ENCODE peak calls at places on chromosomes 4 and X, in nine cellular contexts. E, H, X, T, R, M, L, A and P are unnamed samples.

GRCh38 chr4:177367336-177367735 is 57.7 kb downstream of the NEIL3 start:
- DNase-seq in R (peak; percentile 5), M (peak; percentile 3), A (no peak), E (no peak), T (no peak), H (no peak), X (no peak), L (no peak), P (no peak)

GRCh38 chr4:81135501-81135900 is 79.5 kb downstream of the PRKG2 start:
- DNase-seq in M (no peak), L (no peak), T (no peak), R (no peak), H (no peak), A (no peak), E (no peak), X (no peak), P (no peak)

GRCh38 chrX:152637649-152638442 is at the start of gene GABRQ:
- DNase-seq in M (no peak), A (peak; percentile 52), X (no peak), R (no peak), H (peak; percentile 5), L (no peak), T (peak; percentile 29), E (no peak), P (peak; percentile 70)

GRCh38 chr4:176545886-176546285 is 226.1 kb downstream of the SPCS3 start:
- DNase-seq in M (no peak), E (no peak), R (no peak), T (no peak), A (no peak), L (no peak), H (no peak), X (no peak), P (no peak)

GRCh38 chr4:123706961-123707360 is 310.4 kb downstream of the SPRY1 start:
- DNase-seq in X (no peak), R (no peak), L (no peak), H (no peak), A (no peak), M (no peak), T (no peak), E (no peak), P (no peak)

GRCh38 chr4:6532658-6533057 is 42.3 kb upstream of the MAN2B2 start:
- DNase-seq in E (no peak), R (no peak), A (no peak), T (no peak), X (no peak), M (no peak), L (no peak), H (no peak), P (no peak)

GRCh38 chr4:5638976-5639375 is 69.4 kb downstream of the EVC2 start:
- DNase-seq in A (no peak), M (no peak), L (no peak), T (no peak), H (no peak), R (no peak), E (no peak), X (no peak), P (no peak)

GRCh38 chr4:26229974-26230373 is 90.8 kb upstream of the RBPJ start:
- DNase-seq in E (no peak), M (no peak), X (no peak), A (no peak), R (no peak), L (no peak), T (no peak), H (no peak), P (no peak)

GRCh38 chr4:150491132-150492049 is 90.6 kb upstream of the MAB21L2 start:
- DNase-seq in H (no peak), E (no peak), X (no peak), A (no peak), T (no peak), L (no peak), M (no peak), R (no peak), P (no peak)

DNA sequence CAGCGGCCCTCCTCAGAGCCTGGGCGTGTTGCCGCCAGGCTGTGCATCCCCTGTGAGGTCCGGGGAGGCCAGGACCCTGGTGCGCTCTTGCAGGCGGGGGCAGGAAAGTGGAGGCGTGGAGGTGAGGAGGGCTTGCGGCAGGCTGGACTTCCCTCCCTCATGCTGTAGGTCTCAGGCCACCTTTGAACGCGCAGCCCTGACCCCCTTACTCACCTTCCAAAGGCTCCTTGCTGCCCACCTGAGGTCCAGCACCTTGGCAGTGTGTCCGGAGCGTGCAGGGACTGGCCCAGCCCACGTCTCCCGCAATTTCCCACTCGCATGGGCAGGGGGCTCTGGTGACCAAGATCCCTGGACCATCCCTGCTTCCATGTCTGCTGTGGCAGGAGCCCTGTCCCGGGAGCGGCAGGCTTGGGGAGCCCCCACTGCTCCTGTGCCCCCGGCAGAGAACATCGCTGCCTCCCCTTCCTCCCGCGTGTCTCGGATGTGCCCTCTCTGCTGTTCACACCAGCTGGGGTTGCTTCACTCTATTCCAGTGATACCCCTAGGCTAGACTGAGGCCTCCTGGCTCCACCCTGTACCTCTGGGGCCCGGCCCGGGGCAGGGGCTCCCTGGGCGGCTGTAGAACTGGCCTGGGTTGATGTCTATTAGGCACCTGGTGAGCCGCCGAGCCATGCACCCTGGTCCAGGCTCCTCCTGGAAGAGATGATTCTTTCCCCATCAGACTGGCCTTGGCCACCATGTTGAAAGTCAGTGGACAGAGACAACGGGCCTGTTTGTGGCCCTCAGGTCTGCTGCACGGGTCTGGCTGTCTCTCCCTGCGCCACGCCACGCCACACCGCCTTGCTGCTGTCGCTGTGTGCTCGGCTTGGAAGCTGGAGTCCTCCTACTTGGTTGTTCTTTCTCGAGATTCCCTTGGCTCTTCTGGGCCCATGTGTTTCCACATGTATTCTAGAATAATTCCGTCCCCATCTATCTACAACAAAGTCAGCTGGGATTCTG is 95.4 kb upstream of the ADRA2C start:
- DNase-seq in R (no peak), X (no peak), M (no peak), A (no peak), T (no peak), E (peak; percentile 23), L (no peak), H (no peak), P (no peak)
- H3K27ac ChIP-seq in R (no peak overlapping the region), X (no peak overlapping the region), M (no peak overlapping the region), A (no peak overlapping the region), T (no peak overlapping the region), E (no peak overlapping the region), L (no peak overlapping the region), H (no peak overlapping the region), P (no peak overlapping the region)

DNA sequence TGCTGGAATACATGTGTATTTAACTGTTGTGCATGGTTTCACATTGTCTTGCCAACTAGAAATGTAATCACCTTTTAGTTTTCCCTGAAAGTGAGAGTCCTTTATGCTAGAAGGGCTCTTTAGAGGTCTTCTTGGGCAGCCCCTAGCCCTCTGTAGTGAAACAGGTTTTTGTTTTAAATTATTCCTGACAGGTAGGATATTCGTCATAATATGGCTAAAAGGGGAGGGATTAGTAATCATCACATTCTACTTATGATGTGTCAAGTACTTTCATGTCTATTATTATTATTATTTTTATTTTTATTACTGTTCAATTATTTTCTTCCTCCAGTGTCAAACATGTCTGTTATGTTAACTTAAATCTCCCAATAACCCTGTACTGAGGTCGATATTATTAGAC is 35.5 kb downstream of the MSN start:
- DNase-seq in X (no peak), T (no peak), A (no peak), R (no peak), L (no peak), M (no peak), E (no peak), H (no peak), P (no peak)
- H3K27ac ChIP-seq in X (no peak overlapping the region), T (peak overlapping the region; percentile 63), A (no peak overlapping the region), R (peak overlapping the region; percentile 11), L (no peak overlapping the region), M (no peak overlapping the region), E (no peak overlapping the region), H (no peak overlapping the region), P (peak overlapping the region; percentile 68)

DNA sequence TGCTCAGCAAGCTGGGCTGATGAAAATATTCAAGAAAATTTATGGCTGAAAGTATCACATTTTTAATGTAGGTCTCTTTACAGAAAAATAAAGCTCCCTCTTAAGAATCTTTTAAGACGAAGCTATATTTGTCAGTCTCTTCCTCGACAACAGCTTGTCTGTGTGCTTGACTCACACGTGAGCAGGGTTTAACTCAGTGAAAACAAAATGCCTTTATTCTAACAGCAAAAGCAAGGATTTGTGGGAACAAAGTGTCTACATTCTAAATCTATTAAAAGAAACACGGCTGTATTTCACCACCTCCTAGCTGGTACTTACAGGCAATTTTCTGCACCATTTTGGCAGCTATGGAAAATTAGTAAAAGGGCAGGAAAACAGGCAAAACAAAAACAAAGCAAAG is 75.5 kb downstream of the NYX start:
- DNase-seq in X (no peak), H (no peak), E (no peak), A (no peak), M (no peak), T (no peak), R (no peak), L (no peak), P (no peak)
- H3K27ac ChIP-seq in X (no peak overlapping the region), H (no peak overlapping the region), E (no peak overlapping the region), A (no peak overlapping the region), M (no peak overlapping the region), T (no peak overlapping the region), R (no peak overlapping the region), L (no peak overlapping the region), P (no peak overlapping the region)

GRCh38 chr4:82493721-82494425 is 63.5 kb downstream of the ENOPH1 start:
- DNase-seq in E (no peak), R (no peak), X (no peak), M (no peak), A (no peak), T (no peak), H (no peak), L (no peak), P (no peak)
- H3K27ac ChIP-seq in E (no peak overlapping the region), R (no peak overlapping the region), X (no peak overlapping the region), M (no peak overlapping the region), A (no peak overlapping the region), T (no peak overlapping the region), H (no peak overlapping the region), L (no peak overlapping the region), P (no peak overlapping the region)